ENCODE peak calls at places on chromosomes 6 and 20, in five cellular contexts. A is neural progenitor cell, D is right lobe of liver, X is endodermal cell, S is lower lobe of right lung. M is an unnamed sample. For H3K27me3, the result is how much of the 10 kb centered on the place peaks cover.

GRCh38 chr6:170289108-170289931 is 1.6 kb downstream of the DLL1 start:
- DNase-seq in A (peak), D (peak), X (peak), S (no peak), M (no peak)

GRCh38 chr6:17032595-17033591 is 69.0 kb upstream of the STMND1 start:
- DNase-seq in A (no peak), D (peak), X (no peak), S (peak), M (no peak)

GRCh38 chr20:34215711-34216381 is 25.4 kb upstream of the ASIP start:
- DNase-seq in A (peak), D (peak), X (peak), S (peak), M (no peak)

GRCh38 chr6:90294989-90295853 is 1.4 kb downstream of the BACH2 start:
- DNase-seq in A (peak), D (peak), X (peak), S (peak), M (no peak)

GRCh38 chr6:142722010-142722409 is 223.0 kb downstream of the HIVEP2 start:
- DNase-seq in A (no peak), D (no peak), X (no peak), S (no peak), M (no peak)

GRCh38 chr6:118739976-118740771 is 88.8 kb upstream of the CEP85L start:
- DNase-seq in A (no peak), D (no peak), X (no peak), S (no peak), M (no peak)

GRCh38 chr6:104614394-104614793 is 245.3 kb downstream of the HACE1 start:
- DNase-seq in A (no peak), D (no peak), X (no peak), S (no peak), M (no peak)

GRCh38 chr6:94751641-94752329 is 825.5 kb upstream of the MANEA start:
- DNase-seq in A (no peak), D (no peak), X (no peak), S (no peak), M (no peak)

GRCh38 chr6:158474961-158475343 is 84.9 kb upstream of the TMEM181 start:
- DNase-seq in A (no peak), D (no peak), X (no peak), S (no peak), M (no peak)

GRCh38 chr20:3238616-3239025 is 369 bp downstream of the SLC4A11 start:
- DNase-seq in A (peak), D (no peak), X (peak), S (no peak), M (no peak)

GRCh38 chr20:48448601-48449384 is 379.0 kb downstream of the PREX1 start:
- DNase-seq in A (no peak), D (no peak), X (no peak), S (no peak), M (no peak)

GRCh38 chr6:128491643-128492206 is 28.7 kb downstream of the PTPRK start:
- DNase-seq in A (peak), D (no peak), X (no peak), S (no peak), M (no peak)

DNA sequence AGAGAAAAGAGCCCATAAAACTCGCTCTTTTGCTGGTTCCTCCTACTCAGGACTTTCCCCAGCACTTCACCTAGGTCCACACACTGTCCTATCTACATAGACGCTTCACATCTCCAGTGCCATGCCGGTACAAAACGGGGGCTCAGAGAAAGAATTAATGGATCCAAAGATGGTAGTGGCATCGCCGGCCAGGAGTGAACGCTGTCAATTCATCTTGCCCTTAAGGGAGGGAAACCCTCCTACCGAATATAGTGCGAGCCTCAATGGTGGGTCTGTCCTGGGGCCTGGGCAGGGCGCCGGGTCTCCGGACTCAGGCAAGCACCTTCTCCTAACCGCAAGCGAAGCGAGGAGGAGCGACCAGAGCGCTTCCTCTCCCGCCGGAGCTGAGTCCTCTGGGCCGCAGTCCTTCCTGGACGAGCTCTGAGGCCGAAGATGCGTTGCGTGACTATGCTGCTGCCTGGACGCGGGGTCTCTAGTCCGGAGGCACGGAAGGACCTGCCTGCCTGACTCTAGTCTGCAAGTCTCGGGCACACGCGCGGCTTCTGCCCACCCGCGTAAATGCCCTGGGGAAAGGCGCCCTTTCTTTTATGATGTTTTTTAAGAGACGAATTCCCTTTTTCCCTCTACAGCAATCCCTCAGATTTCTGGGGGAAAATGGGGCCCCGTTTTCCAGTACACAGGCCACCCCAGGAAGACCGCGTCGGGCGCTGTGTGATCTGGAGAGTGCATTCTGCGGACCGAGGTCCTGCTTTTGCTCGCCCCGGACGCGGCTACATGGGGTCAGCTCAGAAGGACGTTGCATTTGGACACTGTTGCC is 100.1 kb upstream of the PRDM1 start:
- DNase-seq in A (peak), D (no peak), X (peak), S (peak), M (no peak)
- H3K27me3 ChIP-seq in A (half or more), D (under half), X (half or more), S (half or more), M (under half)

DNA sequence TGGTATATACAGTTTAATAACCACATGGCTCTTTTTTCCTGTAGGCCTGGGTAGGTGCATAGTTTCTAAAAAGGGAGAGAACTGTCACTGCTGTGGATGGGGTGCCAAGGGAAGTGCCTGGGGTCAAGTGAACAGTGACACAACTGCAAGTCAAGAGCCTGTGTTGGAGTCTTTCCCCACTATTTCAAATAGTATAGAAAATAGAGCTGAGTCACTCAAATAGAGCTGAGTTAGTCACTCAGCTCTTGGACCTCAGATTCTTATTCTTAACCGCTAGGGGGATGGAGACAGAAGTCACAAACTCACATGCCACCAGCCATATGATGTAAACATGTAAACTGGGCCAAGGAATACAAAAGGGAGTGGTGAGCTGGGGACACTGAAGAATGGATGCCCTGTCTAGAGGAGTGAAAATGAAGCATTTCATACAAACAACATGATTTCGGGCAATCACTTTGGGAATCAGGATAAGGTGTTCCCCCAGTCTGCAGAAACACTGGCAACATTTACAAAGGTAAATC is 2.1 kb downstream of the NQO2 start:
- DNase-seq in A (peak), D (peak), X (peak), S (no peak), M (no peak)
- TF ChIP-seq CTCF in A (peak), D (peak), X (peak), S (peak), M (peak)

GRCh38 chr6:39226606-39227300 is 2.5 kb downstream of the KCNK5 start:
- DNase-seq in A (no peak), D (no peak), X (peak), S (no peak), M (no peak)
- H3K4me3 ChIP-seq in A (no peak), D (peak), X (peak), S (peak), M (no peak)

GRCh38 chr20:39080326-39080725 is 118.2 kb downstream of the DHX35 start:
- DNase-seq in A (no peak), D (no peak), X (no peak), S (no peak), M (no peak)
- H3K27me3 ChIP-seq in A (under half), D (under half), X (under half), S (under half), M (under half)

DNA sequence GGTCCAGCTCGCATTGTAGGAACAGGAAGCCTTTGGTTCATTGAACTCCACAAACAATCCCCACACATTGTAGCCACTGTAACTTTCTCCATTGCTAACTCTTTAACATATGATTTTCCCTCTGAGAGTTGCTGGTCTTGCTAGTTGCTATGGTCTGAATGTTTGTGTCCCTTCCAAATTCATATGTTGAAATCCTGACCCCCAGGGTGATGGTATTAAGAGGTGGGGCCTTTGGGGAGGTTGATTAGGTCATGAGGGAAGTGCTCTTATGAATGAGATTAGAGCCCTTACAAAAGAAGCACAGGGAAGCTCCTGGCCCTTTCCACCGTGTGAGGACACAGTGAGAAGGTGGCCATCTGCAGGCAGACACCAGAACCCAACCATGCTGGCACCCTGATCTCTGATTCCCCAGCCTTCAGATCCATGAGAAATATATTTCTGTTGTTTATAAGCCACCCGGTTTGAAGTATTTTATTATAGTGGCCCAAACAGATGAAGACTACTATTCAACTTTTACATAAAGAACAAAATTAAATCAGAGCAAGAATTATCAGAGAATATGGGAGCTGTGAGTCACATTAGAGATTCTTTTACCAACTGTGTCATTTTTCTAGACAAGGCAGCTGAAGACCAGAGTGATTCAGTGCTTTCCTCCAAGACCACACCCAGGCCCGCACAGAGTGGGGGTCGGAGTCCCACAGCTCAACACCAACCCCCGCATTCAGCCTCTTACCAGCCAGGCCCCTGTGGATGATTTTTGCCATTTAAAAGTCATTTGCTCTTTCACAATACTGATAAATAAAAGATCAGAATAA is 143.0 kb downstream of the SAMD5 start:
- DNase-seq in A (peak), D (peak), X (peak), S (no peak), M (no peak)
- TF ChIP-seq CTCF in A (peak), D (peak), X (peak), S (no peak), M (no peak)

GRCh38 chr20:37346232-37346525 is 239 bp downstream of the SRC start:
- DNase-seq in A (no peak), D (no peak), X (no peak), S (no peak), M (no peak)

GRCh38 chr20:37348643-37349516 is 2.9 kb downstream of the SRC start:
- DNase-seq in A (no peak), D (no peak), X (peak), S (no peak), M (no peak)

GRCh38 chr20:37346526-37347346 is 796 bp downstream of the SRC start:
- DNase-seq in A (peak), D (no peak), X (peak), S (no peak), M (no peak)

GRCh38 chr20:37347891-37348642 is 2.1 kb downstream of the SRC start:
- DNase-seq in A (no peak), D (no peak), X (no peak), S (no peak), M (no peak)

DNA sequence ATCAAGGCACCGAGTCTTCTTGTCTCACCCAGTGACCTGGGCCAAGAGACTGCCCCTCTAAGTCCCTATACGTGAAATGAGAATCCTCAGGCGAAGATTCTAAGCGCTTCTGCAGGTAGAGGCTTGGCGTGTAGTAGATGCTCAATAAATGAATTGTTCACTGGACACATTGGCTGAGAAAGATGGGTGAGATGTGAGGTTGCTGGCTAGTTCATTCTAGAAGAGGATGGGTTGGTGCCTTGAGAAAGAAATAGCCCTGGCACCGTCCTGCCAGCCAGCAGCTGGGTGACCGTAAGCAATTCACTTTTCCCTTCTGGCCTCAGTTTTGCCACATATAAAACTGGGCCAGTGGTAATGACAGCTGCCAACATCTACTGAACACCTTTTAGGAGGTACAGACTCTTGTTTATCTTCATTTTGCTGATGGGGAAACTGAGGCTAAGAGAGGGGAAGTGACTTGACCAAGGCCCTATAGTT is 1.4 kb downstream of the SRC start:
- DNase-seq in A (no peak), D (no peak), X (no peak), S (no peak), M (no peak)
- H3K4me3 ChIP-seq in A (peak), D (no peak), X (peak), S (peak), M (peak)

DNA sequence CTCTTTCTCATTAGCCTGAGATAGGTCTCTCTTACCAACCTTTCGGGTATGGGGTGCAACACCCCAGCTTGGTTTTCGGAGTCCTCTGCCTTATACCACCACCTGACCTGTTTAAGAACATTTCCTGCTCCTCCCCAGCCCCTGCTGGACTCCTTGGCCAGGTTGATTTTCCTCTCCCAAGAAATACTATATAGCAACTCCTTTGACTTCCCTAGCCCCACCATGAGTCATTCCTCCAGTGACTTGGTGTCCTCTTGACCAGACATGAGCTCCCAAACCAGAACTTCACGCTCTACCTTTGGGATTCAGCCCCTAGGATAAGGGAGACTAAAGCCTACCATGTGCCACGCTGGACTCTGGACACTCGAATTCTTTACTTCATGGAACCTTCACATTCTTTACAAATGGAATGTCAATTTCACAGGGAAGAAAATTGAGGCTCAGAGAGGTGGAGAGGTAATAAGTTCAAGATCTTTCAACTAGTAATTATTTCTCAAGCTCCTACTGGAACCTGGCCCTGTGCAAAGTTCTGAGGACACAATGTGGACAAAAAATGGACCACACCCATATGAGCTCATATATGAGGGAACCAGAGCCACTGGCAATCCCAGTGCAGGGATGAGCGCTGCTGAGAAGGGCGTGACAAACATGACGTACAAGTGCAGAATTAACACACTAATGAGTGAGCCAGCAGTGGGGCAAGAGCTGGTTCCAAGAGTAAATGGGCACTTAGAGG is 48.2 kb downstream of the SIRPA start:
- DNase-seq in A (no peak), D (peak), X (no peak), S (peak), M (no peak)
- H3K27me3 ChIP-seq in A (under half), D (under half), X (under half), S (under half), M (under half)

GRCh38 chr6:29702519-29703103 is 20.6 kb upstream of the HLA-F start:
- DNase-seq in A (peak), D (peak), X (peak), S (peak), M (no peak)
- TF ChIP-seq CTCF in A (peak), D (peak), X (peak), S (peak), M (peak)

GRCh38 chr20:8322654-8323053 is 190.6 kb downstream of the PLCB1 start:
- DNase-seq in A (no peak), D (no peak), X (no peak), S (no peak), M (no peak)
- H3K4me3 ChIP-seq in A (no peak), D (no peak), X (no peak), S (no peak), M (no peak)